ENCODE peak calls at places on chromosomes 5 and 9, in eight cellular contexts. I is NCI-H1105 treated with DMSO at 0.1 percent for 48 hours, E is GDM1, L is cardiac muscle cell, O is GM13976, P is amniotic stem cell, N is pons, Y is iris pigment epithelial cell. A is an unnamed sample.

GRCh38 chr5:32283539-32284377 is 29.0 kb downstream of the MTMR12 start:
- DNase-seq in Y (peak), L (no peak), O (peak), E (no peak), I (no peak), N (no peak), P (no peak), A (no peak)

GRCh38 chr9:33161589-33162132 is 5.5 kb downstream of the B4GALT1 start:
- DNase-seq in Y (no peak), L (no peak), I (no peak), E (no peak), P (no peak), N (no peak), O (no peak), A (no peak)

GRCh38 chr9:72271617-72272478 is 93.2 kb downstream of the ZFAND5 start:
- DNase-seq in P (peak), N (peak), L (peak), I (peak), O (peak), Y (peak), E (no peak), A (peak)

GRCh38 chr5:42617411-42617810 is 139.2 kb upstream of the CCDC152 start:
- DNase-seq in N (no peak), E (no peak), I (no peak), O (no peak), L (no peak), P (no peak), Y (no peak), A (no peak)

GRCh38 chr9:124594673-124595072 is 87.5 kb upstream of the NR5A1 start:
- DNase-seq in E (no peak), N (peak), L (peak), Y (no peak), P (no peak), O (no peak), I (no peak), A (no peak)

GRCh38 chr5:87899109-87900100 is 369.2 kb downstream of the TMEM161B start:
- DNase-seq in E (no peak), L (no peak), N (peak), P (no peak), Y (no peak), O (no peak), I (peak), A (no peak)

GRCh38 chr9:68455436-68455835 is 85.2 kb downstream of the TMEM252 start:
- DNase-seq in I (peak), N (no peak), E (no peak), O (no peak), L (no peak), P (no peak), Y (peak), A (no peak)

GRCh38 chr5:149540098-149540497 is 11.1 kb downstream of the CSNK1A1 start:
- DNase-seq in E (no peak), L (no peak), Y (no peak), I (no peak), P (no peak), O (no peak), N (no peak), A (no peak)

GRCh38 chr5:153504726-153505125 is 14.3 kb downstream of the GRIA1 start:
- DNase-seq in I (peak), N (no peak), P (no peak), Y (no peak), L (no peak), E (no peak), O (no peak), A (no peak)

GRCh38 chr5:173278641-173279040 is 43.6 kb upstream of the NKX2-5 start:
- DNase-seq in L (peak), E (no peak), N (no peak), O (no peak), Y (no peak), P (no peak), I (no peak), A (no peak)

GRCh38 chr9:98075332-98075805 is 18.8 kb downstream of the NANS start:
- DNase-seq in N (no peak), Y (peak), I (no peak), L (no peak), P (peak), E (no peak), O (no peak), A (no peak)

GRCh38 chr5:14190194-14191164 is 47.3 kb downstream of the TRIO start:
- DNase-seq in N (no peak), L (no peak), Y (peak), E (no peak), O (no peak), P (peak), I (peak), A (no peak)

GRCh38 chr5:78610163-78610583 is 38.4 kb downstream of the LHFPL2 start:
- DNase-seq in I (no peak), P (no peak), Y (peak), L (no peak), N (no peak), O (no peak), E (no peak), A (no peak)

GRCh38 chr9:91905958-91906585 is 44.0 kb downstream of the ROR2 start:
- DNase-seq in Y (no peak), N (peak), P (no peak), E (peak), L (peak), I (no peak), O (peak), A (peak)

GRCh38 chr5:157130933-157131332 is 11.7 kb downstream of the MED7 start:
- DNase-seq in Y (peak), L (peak), I (no peak), E (no peak), O (peak), N (no peak), P (no peak), A (no peak)

GRCh38 chr5:94901071-94901979 is 282.9 kb downstream of the SLF1 start:
- DNase-seq in N (no peak), L (no peak), I (no peak), E (no peak), P (no peak), O (peak), Y (peak), A (no peak)

GRCh38 chr9:120780367-120780766 is 12.8 kb downstream of the FBXW2 start:
- DNase-seq in I (no peak), L (no peak), P (no peak), Y (no peak), O (no peak), N (no peak), E (no peak), A (no peak)

GRCh38 chr9:91156451-91157234 is 205.1 kb downstream of the AUH start:
- DNase-seq in I (no peak), P (no peak), E (no peak), Y (no peak), L (no peak), O (no peak), N (no peak), A (no peak)

GRCh38 chr5:137921931-137922330 is 32.7 kb downstream of the PKD2L2 start:
- DNase-seq in Y (peak), I (no peak), O (no peak), L (no peak), P (no peak), E (no peak), N (no peak), A (no peak)

GRCh38 chr5:96432245-96433065 is 593 bp downstream of the PCSK1 start:
- DNase-seq in I (peak), O (no peak), L (no peak), Y (peak), P (no peak), N (no peak), E (no peak), A (no peak)

GRCh38 chr5:59187772-59188347 is 605.0 kb downstream of the RAB3C start:
- DNase-seq in P (no peak), O (no peak), E (no peak), Y (peak), L (no peak), N (peak), I (no peak), A (no peak)

GRCh38 chr9:5442400-5443011 is 4.8 kb upstream of the PLGRKT start:
- DNase-seq in Y (peak), L (peak), E (no peak), O (no peak), N (peak), P (peak), I (peak), A (no peak)

GRCh38 chr5:163993126-163993525 is 487.7 kb downstream of the MAT2B start:
- DNase-seq in L (no peak), Y (no peak), O (no peak), E (no peak), I (no peak), P (no peak), N (no peak), A (no peak)

GRCh38 chr9:133955821-133956411 is 36.2 kb downstream of the VAV2 start:
- DNase-seq in E (no peak), Y (peak), N (no peak), O (peak), I (no peak), L (peak), P (no peak), A (peak)

GRCh38 chr9:122374885-122375420 is 4.1 kb downstream of the PTGS1 start:
- DNase-seq in N (no peak), Y (peak), O (no peak), I (no peak), L (peak), P (peak), E (no peak), A (no peak)

GRCh38 chr9:100150209-100150608 is 51.2 kb downstream of the INVS start:
- DNase-seq in P (no peak), E (no peak), L (no peak), I (peak), O (no peak), Y (peak), N (no peak), A (no peak)

GRCh38 chr9:69357030-69357853 is 32.2 kb downstream of the ENTREP1 start:
- DNase-seq in E (no peak), P (no peak), Y (no peak), I (no peak), L (no peak), N (no peak), O (no peak), A (no peak)

GRCh38 chr9:125493384-125493783 is 213.6 kb downstream of the MAPKAP1 start:
- DNase-seq in L (no peak), I (no peak), Y (no peak), N (no peak), E (no peak), P (no peak), O (no peak), A (no peak)

GRCh38 chr9:84511651-84512050 is 157.9 kb upstream of the NTRK2 start:
- DNase-seq in O (no peak), Y (no peak), I (no peak), P (no peak), E (no peak), N (no peak), L (no peak), A (no peak)

GRCh38 chr9:36142510-36143161 is 6.1 kb downstream of the GLIPR2 start:
- DNase-seq in L (no peak), N (no peak), Y (no peak), E (no peak), P (no peak), O (no peak), I (no peak), A (no peak)